ENCODE peak calls at places on chromosomes 2 and 18, in ten cellular contexts. M, W, J, Q, P, C, A, Y, X and K are unnamed samples.
A peak's percentile ranks its signal among the peaks of the same experiment; 100 is the strongest.

GRCh38 chr2:60567919-60568874 is 14.7 kb upstream of the BCL11A start:
- DNase-seq in M (no peak), W (no peak), J (no peak), Q (no peak), P (no peak), C (no peak), A (no peak), Y (no peak), X (no peak), K (no peak)

GRCh38 chr2:28346587-28346986 is 46.1 kb upstream of the FOSL2 start:
- DNase-seq in M (no peak), W (no peak), J (no peak), Q (no peak), P (no peak), C (no peak), A (no peak), Y (no peak), X (peak; percentile 89), K (no peak)

GRCh38 chr18:48334845-48335244 is 74.3 kb downstream of the ZBTB7C start:
- DNase-seq in M (no peak), W (no peak), J (no peak), Q (no peak), P (no peak), C (no peak), A (no peak), Y (no peak), X (no peak), K (no peak)

GRCh38 chr2:136482966-136483365 is 282.4 kb upstream of the THSD7B start:
- DNase-seq in M (no peak), W (no peak), J (no peak), Q (no peak), P (no peak), C (no peak), A (no peak), Y (no peak), X (no peak), K (no peak)

GRCh38 chr2:25677877-25678276 is 4.5 kb upstream of the DTNB start:
- DNase-seq in M (no peak), W (no peak), J (no peak), Q (no peak), P (no peak), C (no peak), A (no peak), Y (no peak), X (no peak), K (peak; percentile 7)

GRCh38 chr2:27708666-27709065 is 45.0 kb downstream of the SLC4A1AP start:
- DNase-seq in M (no peak), W (no peak), J (no peak), Q (no peak), P (no peak), C (no peak), A (no peak), Y (no peak), X (no peak), K (no peak)

GRCh38 chr2:117771969-117772630 is 42.4 kb upstream of the DDX18 start:
- DNase-seq in M (no peak), W (no peak), J (no peak), Q (no peak), P (no peak), C (peak; percentile 15), A (no peak), Y (peak; percentile 31), X (peak; percentile 38), K (no peak)

GRCh38 chr2:238136820-238137537 is 1.5 kb upstream of the KLHL30 start:
- DNase-seq in M (no peak), W (no peak), J (no peak), Q (no peak), P (no peak), C (no peak), A (peak; percentile 59), Y (peak; percentile 41), X (peak; percentile 77), K (no peak)

GRCh38 chr2:42010743-42011298 is 37.0 kb upstream of the PKDCC start:
- DNase-seq in M (no peak), W (no peak), J (no peak), Q (no peak), P (peak; percentile 37), C (no peak), A (no peak), Y (no peak), X (peak; percentile 82), K (no peak)

GRCh38 chr2:53545159-53546055 is 222.2 kb upstream of the CHAC2 start:
- DNase-seq in M (no peak), W (no peak), J (no peak), Q (no peak), P (no peak), C (no peak), A (no peak), Y (no peak), X (no peak), K (no peak)

GRCh38 chr18:13605901-13606300 is 120.5 kb downstream of the FAM210A start:
- DNase-seq in M (no peak), W (no peak), J (no peak), Q (no peak), P (peak; percentile 6), C (no peak), A (no peak), Y (no peak), X (no peak), K (peak; percentile 47)

GRCh38 chr2:201129044-201129505 is 13.1 kb downstream of the CFLAR start:
- DNase-seq in M (no peak), W (no peak), J (peak; percentile 27), Q (no peak), P (no peak), C (peak; percentile 88), A (peak; percentile 43), Y (peak; percentile 78), X (peak; percentile 89), K (no peak)

GRCh38 chr2:75522543-75523312 is 38.0 kb downstream of the EVA1A start:
- DNase-seq in M (no peak), W (no peak), J (no peak), Q (no peak), P (no peak), C (peak; percentile 49), A (no peak), Y (peak; percentile 99), X (no peak), K (no peak)

GRCh38 chr2:132424526-132425121 is 8.0 kb downstream of the GPR39 start:
- DNase-seq in M (no peak), W (no peak), J (no peak), Q (no peak), P (no peak), C (no peak), A (peak; percentile 31), Y (peak; percentile 69), X (peak; percentile 72), K (peak; percentile 83)

GRCh38 chr2:102488063-102488462 is 15.0 kb downstream of the SLC9A4 start:
- DNase-seq in M (no peak), W (no peak), J (no peak), Q (peak; percentile 47), P (no peak), C (peak; percentile 4), A (peak; percentile 16), Y (no peak), X (peak; percentile 51), K (peak; percentile 75)

GRCh38 chr2:65227035-65227470 is 578 bp upstream of the ACTR2 start:
- DNase-seq in M (no peak), W (no peak), J (no peak), Q (no peak), P (no peak), C (no peak), A (peak; percentile 18), Y (peak; percentile 18), X (no peak), K (no peak)

GRCh38 chr18:57748770-57749603 is 54.1 kb downstream of the ATP8B1 start:
- DNase-seq in M (peak; percentile 54), W (peak; percentile 21), J (no peak), Q (no peak), P (no peak), C (peak; percentile 47), A (peak; percentile 56), Y (peak; percentile 76), X (peak; percentile 69), K (no peak)

GRCh38 chr18:68429809-68430208 is 285.1 kb downstream of the TMX3 start:
- DNase-seq in M (no peak), W (no peak), J (no peak), Q (no peak), P (no peak), C (peak; percentile 34), A (no peak), Y (no peak), X (peak; percentile 77), K (no peak)

GRCh38 chr2:45821558-45822271 is 170.2 kb downstream of the PRKCE start:
- DNase-seq in M (peak; percentile 96), W (no peak), J (peak; percentile 50), Q (peak; percentile 85), P (peak; percentile 74), C (no peak), A (peak; percentile 97), Y (peak; percentile 66), X (peak; percentile 69), K (no peak)

GRCh38 chr2:130372055-130372832 is 16.4 kb downstream of the PTPN18 start:
- DNase-seq in M (peak; percentile 84), W (peak; percentile 79), J (peak; percentile 87), Q (peak; percentile 59), P (peak; percentile 90), C (peak; percentile 54), A (peak; percentile 90), Y (no peak), X (peak; percentile 69), K (peak; percentile 96)
- TF ChIP-seq POLR2A in M (peak; percentile 46), W (peak; percentile 77), J (peak; percentile 15), Q (peak; percentile 48), P (no peak), C (peak; percentile 56), A (peak; percentile 54), Y (no peak), X (peak; percentile 21), K (peak; percentile 47)

GRCh38 chr2:143128681-143129580 is at the start of gene ARHGAP15:
- DNase-seq in M (no peak), W (peak; percentile 26), J (no peak), Q (no peak), P (no peak), C (no peak), A (no peak), Y (no peak), X (no peak), K (no peak)
- TF ChIP-seq POLR2A in M (no peak), W (peak; percentile 82), J (no peak), Q (no peak), P (no peak), C (no peak), A (no peak), Y (no peak), X (no peak), K (no peak)

DNA sequence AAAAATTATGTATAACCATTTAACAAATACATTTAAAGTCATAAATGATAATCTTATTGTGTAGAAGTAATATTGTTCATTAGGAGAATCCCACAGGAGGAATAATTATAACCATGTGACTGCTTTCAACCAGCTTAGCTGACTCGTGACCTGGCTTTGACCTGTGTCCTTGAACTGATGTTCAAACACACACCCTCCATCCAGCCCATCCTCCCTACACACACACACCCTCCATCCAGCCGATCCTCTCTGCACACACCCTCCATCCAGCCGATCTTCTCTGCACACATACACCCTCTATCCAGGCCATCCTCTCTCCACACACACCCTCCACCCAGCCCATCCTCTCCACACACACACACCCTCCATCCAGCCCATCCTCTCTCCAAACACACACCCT is 83.6 kb downstream of the EIPR1 start:
- DNase-seq in M (no peak), W (no peak), J (peak; percentile 9), Q (no peak), P (no peak), C (no peak), A (no peak), Y (peak; percentile 66), X (no peak), K (no peak)
- TF ChIP-seq POLR2A in M (no peak), W (no peak), J (no peak), Q (no peak), P (no peak), C (no peak), A (no peak), Y (no peak), X (no peak), K (no peak)

GRCh38 chr2:32039447-32040219 is at the start of gene DPY30:
- DNase-seq in M (peak; percentile 85), W (peak; percentile 76), J (peak; percentile 93), Q (peak; percentile 83), P (peak; percentile 95), C (peak; percentile 96), A (peak; percentile 96), Y (peak; percentile 91), X (peak; percentile 92), K (peak; percentile 96)
- TF ChIP-seq POLR2A in M (peak; percentile 78), W (peak; percentile 99), J (peak; percentile 60), Q (peak; percentile 85), P (peak; percentile 18), C (peak; percentile 99), A (peak; percentile 75), Y (peak; percentile 98), X (peak; percentile 69), K (no peak)